ENCODE peak calls at places on chromosomes 5 and 9, in ten cellular contexts. D is tibial artery; W is stomach; P is CD8-positive, alpha-beta T cell; I is adrenal gland; F is K562; M is fibroblast of lung; C is naive thymus-derived CD4-positive, alpha-beta T cell; X is heart left ventricle; N is GM23248. T is an unnamed sample. For H3K27me3, H3K4me1 and H3K9me3, the result is how much of the 10 kb centered on the place peaks cover.

GRCh38 chr9:107732781-107733529 is 243.4 kb upstream of the KLF4 start:
- DNase-seq in C (no peak), D (peak), W (peak), F (no peak), P (no peak), M (peak), X (no peak), N (peak), I (peak), T (no peak)

GRCh38 chr5:109911731-109912130 is 222.0 kb downstream of the MAN2A1 start:
- DNase-seq in D (no peak), M (peak), F (no peak), X (no peak), C (no peak), I (no peak), N (peak), W (no peak), P (no peak), T (no peak)

GRCh38 chr5:119470105-119470763 is 17.9 kb downstream of the HSD17B4 start:
- DNase-seq in D (no peak), N (no peak), C (no peak), X (no peak), P (no peak), M (no peak), F (no peak), W (no peak), I (no peak), T (no peak)

GRCh38 chr5:160339406-160340140 is 27.2 kb upstream of the CCNJL start:
- DNase-seq in D (no peak), X (no peak), C (no peak), F (no peak), I (peak), P (no peak), W (no peak), N (peak), M (peak), T (no peak)

GRCh38 chr5:75603421-75603820 is 7.8 kb upstream of the ANKDD1B start:
- DNase-seq in X (no peak), I (no peak), W (no peak), F (no peak), N (peak), D (no peak), C (no peak), P (no peak), M (peak), T (no peak)

GRCh38 chr9:72872718-72873117 is 80.1 kb downstream of the ALDH1A1 start:
- DNase-seq in M (no peak), I (no peak), X (no peak), D (no peak), F (no peak), P (no peak), N (no peak), C (no peak), W (no peak), T (no peak)

GRCh38 chr5:55407059-55407684 is 99.4 kb downstream of the MTREX start:
- DNase-seq in P (no peak), W (no peak), M (peak), X (no peak), N (peak), F (peak), C (peak), I (peak), D (no peak), T (no peak)

GRCh38 chr5:144201578-144201977 is 30.9 kb downstream of the KCTD16 start:
- DNase-seq in W (no peak), M (no peak), N (no peak), F (no peak), C (no peak), P (no peak), X (no peak), D (no peak), I (no peak), T (no peak)

GRCh38 chr9:2144619-2145018 is 129.5 kb downstream of the SMARCA2 start:
- DNase-seq in W (no peak), M (no peak), N (no peak), X (no peak), P (no peak), F (no peak), I (no peak), C (no peak), D (no peak), T (no peak)

GRCh38 chr9:92061184-92061583 is 54.0 kb downstream of the SPTLC1 start:
- DNase-seq in F (no peak), N (no peak), P (no peak), M (no peak), I (no peak), C (no peak), X (no peak), D (no peak), W (no peak), T (no peak)

GRCh38 chr5:165996484-165996883 is 2295.0 kb upstream of the WWC1 start:
- DNase-seq in M (no peak), C (no peak), F (no peak), I (peak), N (no peak), D (no peak), X (no peak), W (no peak), P (no peak), T (no peak)

GRCh38 chr9:96299823-96300222 is 2.2 kb downstream of the HSD17B3 start:
- DNase-seq in F (no peak), C (no peak), I (no peak), M (peak), W (no peak), P (no peak), X (no peak), N (peak), D (no peak), T (no peak)

GRCh38 chr5:16902846-16903245 is 33.2 kb downstream of the MYO10 start:
- DNase-seq in N (peak), C (no peak), I (no peak), M (no peak), X (no peak), F (no peak), D (no peak), P (no peak), W (peak), T (no peak)

GRCh38 chr9:123318192-123318591 is 37.8 kb upstream of the CRB2 start:
- DNase-seq in F (no peak), X (no peak), I (no peak), D (no peak), M (no peak), N (no peak), C (no peak), P (no peak), W (no peak), T (no peak)

GRCh38 chr5:76544268-76544926 is 78.8 kb downstream of the F2RL2 start:
- DNase-seq in N (peak), M (peak), I (peak), D (no peak), F (peak), C (peak), X (no peak), W (peak), P (peak), T (peak)

GRCh38 chr5:40679998-40680681 is 425 bp downstream of the PTGER4 start:
- DNase-seq in F (no peak), I (no peak), N (no peak), M (no peak), D (peak), C (peak), X (peak), W (no peak), P (peak), T (peak)
- H3K27me3 ChIP-seq in F (under half), I (under half), N (under half), M (under half), D (under half), C (under half), X (under half), W (under half), P (under half), T (under half)

GRCh38 chr9:113677569-113677968 is 198.5 kb upstream of the ZNF618 start:
- DNase-seq in D (no peak), N (no peak), I (no peak), F (no peak), X (no peak), P (no peak), M (no peak), C (no peak), W (no peak), T (no peak)

GRCh38 chr9:113677057-113677456 is 199.1 kb upstream of the ZNF618 start:
- DNase-seq in F (no peak), X (no peak), N (peak), P (no peak), C (no peak), M (no peak), W (no peak), D (no peak), I (peak), T (no peak)

GRCh38 chr9:113673726-113674125 is 202.4 kb upstream of the ZNF618 start:
- DNase-seq in X (no peak), F (no peak), M (peak), N (peak), W (no peak), P (no peak), I (no peak), D (no peak), C (no peak), T (no peak)

GRCh38 chr9:113674436-113674835 is 201.7 kb upstream of the ZNF618 start:
- DNase-seq in N (peak), W (no peak), X (no peak), M (peak), P (no peak), C (no peak), I (peak), D (no peak), F (no peak), T (no peak)

GRCh38 chr9:113675475-113675941 is 200.6 kb upstream of the ZNF618 start:
- DNase-seq in N (peak), X (peak), W (peak), P (no peak), I (peak), F (no peak), M (peak), C (no peak), D (peak), T (no peak)
- H3K4me1 ChIP-seq in N (under half), X (under half), W (under half), P (under half), I (under half), F (under half), M (under half), C (under half), D (under half), T (under half)

DNA sequence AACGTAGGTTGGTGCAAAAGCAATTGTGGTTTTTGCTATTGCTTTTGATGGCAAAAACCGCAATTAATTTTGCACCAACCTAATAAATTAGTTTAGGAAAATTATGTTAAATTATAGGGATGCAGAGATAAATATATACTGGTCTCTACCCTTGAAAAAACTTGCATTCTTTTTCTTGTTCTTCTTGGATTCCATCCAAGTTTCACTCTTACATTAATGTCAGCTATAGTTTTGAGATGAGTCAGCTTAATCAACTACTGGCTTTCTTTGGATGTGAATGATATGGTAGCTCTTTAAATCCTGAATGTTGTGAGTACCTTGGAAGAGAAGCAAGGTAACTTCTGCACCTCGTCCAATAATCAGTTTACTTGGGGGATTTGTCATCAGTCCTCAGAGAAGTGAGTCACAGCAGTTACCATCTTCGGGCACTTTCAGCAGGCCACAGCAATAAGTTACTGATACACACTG is 549.0 kb upstream of the ZNF608 start:
- DNase-seq in W (no peak), F (no peak), D (no peak), X (no peak), I (no peak), M (peak), P (no peak), C (no peak), N (peak), T (no peak)
- H3K9me3 ChIP-seq in W (under half), F (under half), D (under half), X (under half), I (under half), M (under half), P (under half), C (under half), N (under half), T (under half)

GRCh38 chr9:27367922-27368316 is 71.0 kb upstream of the EQTN start:
- DNase-seq in X (no peak), N (no peak), D (no peak), F (no peak), I (no peak), W (no peak), M (no peak), C (no peak), P (no peak), T (no peak)
- H3K27me3 ChIP-seq in X (under half), N (under half), D (under half), F (under half), I (under half), W (under half), M (under half), C (under half), P (under half), T (under half)

GRCh38 chr5:10421841-10422691 is 19.6 kb upstream of the ROPN1L start:
- DNase-seq in C (peak), W (no peak), F (no peak), M (no peak), D (no peak), I (peak), N (no peak), P (no peak), X (no peak), T (no peak)
- H3K4me1 ChIP-seq in C (under half), W (under half), F (under half), M (under half), D (under half), I (under half), N (under half), P (under half), X (under half), T (under half)

DNA sequence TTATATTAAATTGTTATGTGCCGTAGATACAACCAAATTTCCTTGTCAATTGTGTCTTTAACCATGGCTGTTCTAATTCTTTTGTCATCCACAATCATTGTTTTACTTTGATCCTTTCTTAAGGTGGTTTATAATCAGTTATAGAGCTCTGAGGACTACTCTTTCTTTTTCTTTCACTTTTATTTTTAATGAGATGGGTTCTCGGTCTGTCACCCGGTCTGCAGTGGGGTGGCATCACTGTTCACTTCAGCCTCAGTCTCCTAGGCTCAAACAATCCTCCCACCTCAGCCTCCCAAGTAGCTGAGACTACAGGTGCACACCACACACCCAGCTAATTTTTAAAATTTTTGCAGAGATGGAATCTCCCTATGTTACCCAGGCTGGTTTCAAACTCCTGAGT is 74.2 kb downstream of the ANXA2R start:
- DNase-seq in W (no peak), N (no peak), C (no peak), D (no peak), I (no peak), M (no peak), X (no peak), P (no peak), F (no peak), T (no peak)
- H3K9me3 ChIP-seq in W (under half), N (under half), C (under half), D (under half), I (under half), M (under half), X (under half), P (under half), F (under half), T (under half)

DNA sequence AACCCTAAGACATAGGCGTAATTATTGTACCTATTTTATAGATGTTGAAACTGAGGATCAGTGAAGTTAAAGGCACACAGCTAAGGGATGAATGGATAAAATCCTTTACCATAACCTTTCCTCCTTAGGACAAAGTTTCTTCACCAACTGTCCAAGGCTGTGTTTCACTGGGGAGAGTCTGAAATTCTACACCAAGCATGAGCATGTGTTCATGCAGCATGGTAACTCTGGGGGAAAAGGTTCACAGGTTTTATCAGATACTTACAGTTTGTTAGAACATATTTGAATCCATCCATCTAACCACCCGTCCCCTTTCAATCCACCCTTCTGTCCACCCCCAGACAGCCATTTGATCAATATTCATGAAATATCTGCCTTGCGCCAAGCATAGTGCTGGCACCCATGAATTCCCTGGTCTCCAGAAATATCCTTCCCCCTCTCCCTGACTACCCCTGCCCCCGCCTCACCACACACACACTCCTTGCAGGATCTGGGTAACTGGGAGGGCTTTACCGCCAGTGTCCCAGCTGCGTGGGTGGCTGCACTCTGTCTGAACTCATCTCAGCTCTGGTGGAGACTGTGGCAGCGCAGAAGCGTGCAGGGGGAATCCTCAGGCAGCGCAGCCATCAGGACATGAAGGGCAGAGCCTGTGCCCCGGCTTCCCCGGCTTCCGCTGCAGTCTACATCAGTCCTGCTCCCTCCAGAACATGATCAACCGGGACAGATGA is 6.3 kb upstream of the KCNIP1 start:
- DNase-seq in P (no peak), F (no peak), I (no peak), W (no peak), M (peak), X (no peak), C (no peak), N (no peak), D (no peak), T (no peak)
- H3K27me3 ChIP-seq in P (under half), F (under half), I (under half), W (under half), M (under half), X (under half), C (under half), N (under half), D (under half), T (under half)

GRCh38 chr5:37772255-37772654 is 67.6 kb downstream of the GDNF start:
- DNase-seq in I (no peak), D (no peak), F (no peak), C (no peak), N (no peak), X (no peak), P (no peak), M (no peak), W (no peak), T (no peak)
- H3K4me1 ChIP-seq in I (under half), D (under half), F (under half), C (under half), N (half or more), X (under half), P (under half), M (under half), W (under half), T (under half)

DNA sequence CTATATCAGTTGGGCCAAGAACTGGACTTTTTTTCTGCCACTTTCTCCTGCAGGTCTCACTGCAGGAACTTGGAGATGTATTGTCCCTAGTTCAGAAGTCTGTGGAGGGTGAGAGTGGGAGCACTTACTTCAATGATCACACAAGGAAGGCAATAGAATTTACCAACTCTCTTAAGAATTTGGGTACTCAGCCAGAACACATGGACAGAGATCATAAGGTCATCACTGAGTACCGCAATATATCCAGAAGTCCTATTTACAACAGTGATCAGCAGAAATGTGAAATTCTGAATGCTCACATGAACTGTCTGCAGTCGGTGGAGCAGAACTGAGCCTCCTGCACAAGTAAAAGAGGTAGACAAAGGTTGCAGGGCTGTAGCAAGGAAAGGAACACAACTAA is 101.0 kb downstream of the FAM114A2 start:
- DNase-seq in I (no peak), P (no peak), N (no peak), D (no peak), M (no peak), X (no peak), C (no peak), W (no peak), F (no peak), T (no peak)
- H3K9me3 ChIP-seq in I (under half), P (under half), N (under half), D (half or more), M (under half), X (half or more), C (under half), W (half or more), F (under half), T (under half)

DNA sequence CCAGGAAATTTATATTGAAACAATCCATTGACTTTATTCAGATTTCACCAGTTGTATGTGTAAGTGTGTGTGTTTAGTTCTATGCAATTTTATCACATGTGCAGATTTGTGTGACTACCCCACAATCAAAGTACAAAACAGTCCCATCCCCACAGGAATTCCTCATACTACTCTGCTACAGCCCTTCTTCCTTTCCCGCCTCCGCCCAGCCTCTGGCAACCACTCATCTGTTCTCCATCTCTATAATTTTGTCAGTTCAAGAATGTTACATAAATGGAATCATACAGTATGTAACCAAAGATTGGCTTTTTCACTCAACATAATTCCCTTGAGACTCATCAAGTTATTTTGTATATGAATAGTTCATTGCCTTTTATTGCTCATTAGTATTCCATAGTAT is 289.1 kb downstream of the GADD45G start:
- DNase-seq in C (no peak), D (no peak), N (no peak), P (no peak), F (no peak), X (no peak), W (no peak), I (no peak), M (no peak), T (no peak)
- H3K27me3 ChIP-seq in C (under half), D (under half), N (under half), P (under half), F (under half), X (under half), W (under half), I (under half), M (under half), T (under half)

T was measured in CD4-positive, alpha-beta memory T cell.